ENCODE peak calls at places on chromosome 14, in seven cellular contexts. I, N, L, U, O, R and H are unnamed samples. For H3K4me1, the result is how much of the 10 kb centered on the place peaks cover.

GRCh38 chr14:101198398-101199027 is 295.0 kb upstream of the RTL1 start:
- DNase-seq in I (no peak), N (no peak), L (peak), U (no peak), O (no peak), R (no peak), H (no peak)

GRCh38 chr14:104341532-104342434 is 203.4 kb downstream of the KIF26A start:
- DNase-seq in I (no peak), N (peak), L (peak), U (no peak), O (no peak), R (no peak), H (no peak)

GRCh38 chr14:79395061-79395460 is 816.2 kb downstream of the DIO2 start:
- DNase-seq in I (no peak), N (no peak), L (no peak), U (peak), O (peak), R (no peak), H (peak)

GRCh38 chr14:99430491-99430890 is 50.2 kb downstream of the SETD3 start:
- DNase-seq in I (no peak), N (peak), L (peak), U (no peak), O (no peak), R (no peak), H (no peak)

GRCh38 chr14:103422981-103423600 is 37.9 kb downstream of the MARK3 start:
- DNase-seq in I (no peak), N (no peak), L (no peak), U (peak), O (peak), R (no peak), H (peak)

GRCh38 chr14:102544034-102544744 is 34.6 kb upstream of the ANKRD9 start:
- DNase-seq in I (no peak), N (no peak), L (no peak), U (no peak), O (no peak), R (no peak), H (no peak)

GRCh38 chr14:92692822-92693226 is 55.6 kb downstream of the LGMN start:
- DNase-seq in I (no peak), N (no peak), L (peak), U (peak), O (no peak), R (peak), H (peak)

GRCh38 chr14:21024668-21025373 is at the start of gene NDRG2:
- DNase-seq in I (no peak), N (peak), L (peak), U (no peak), O (no peak), R (peak), H (no peak)

GRCh38 chr14:37973031-37973908 is 234.4 kb upstream of the SSTR1 start:
- DNase-seq in I (no peak), N (no peak), L (no peak), U (no peak), O (no peak), R (no peak), H (no peak)

GRCh38 chr14:69580009-69580577 is 5.4 kb upstream of the CCDC177 start:
- DNase-seq in I (no peak), N (peak), L (no peak), U (peak), O (peak), R (no peak), H (peak)

GRCh38 chr14:72929316-72930080 is 3.2 kb downstream of the DCAF4 start:
- DNase-seq in I (no peak), N (no peak), L (peak), U (no peak), O (no peak), R (no peak), H (no peak)

GRCh38 chr14:102461490-102462317 is 47.9 kb downstream of the ANKRD9 start:
- DNase-seq in I (no peak), N (no peak), L (no peak), U (no peak), O (no peak), R (no peak), H (no peak)

GRCh38 chr14:22558221-22558913 is 30.7 kb downstream of the DAD1 start:
- DNase-seq in I (no peak), N (no peak), L (peak), U (no peak), O (no peak), R (no peak), H (no peak)

GRCh38 chr14:60648169-60648933 is 926 bp downstream of the SIX1 start:
- DNase-seq in I (no peak), N (peak), L (no peak), U (no peak), O (no peak), R (peak), H (peak)

GRCh38 chr14:85601246-85601645 is 71.3 kb downstream of the FLRT2 start:
- DNase-seq in I (no peak), N (no peak), L (no peak), U (no peak), O (no peak), R (no peak), H (no peak)

GRCh38 chr14:54762296-54762695 is 140.3 kb downstream of the GCH1 start:
- DNase-seq in I (no peak), N (no peak), L (no peak), U (peak), O (peak), R (no peak), H (peak)

GRCh38 chr14:79971330-79971729 is 240.0 kb downstream of the DIO2 start:
- DNase-seq in I (no peak), N (no peak), L (no peak), U (peak), O (peak), R (peak), H (peak)

GRCh38 chr14:38065101-38065762 is 142.5 kb upstream of the SSTR1 start:
- DNase-seq in I (no peak), N (no peak), L (no peak), U (no peak), O (no peak), R (no peak), H (no peak)

GRCh38 chr14:63454863-63455622 is 88.1 kb downstream of the PPP2R5E start:
- DNase-seq in I (no peak), N (no peak), L (no peak), U (peak), O (peak), R (no peak), H (peak)

GRCh38 chr14:76810953-76811400 is 1.7 kb downstream of the ANGEL1 start:
- DNase-seq in I (no peak), N (peak), L (no peak), U (peak), O (peak), R (no peak), H (peak)

GRCh38 chr14:86462193-86462592 is 932.2 kb downstream of the FLRT2 start:
- DNase-seq in I (no peak), N (no peak), L (no peak), U (no peak), O (peak), R (no peak), H (peak)

GRCh38 chr14:36663404-36664321 is 2.0 kb downstream of the PAX9 start:
- DNase-seq in I (no peak), N (no peak), L (no peak), U (no peak), O (no peak), R (no peak), H (no peak)

GRCh38 chr14:43793579-43793978 is 713.5 kb downstream of the FSCB start:
- DNase-seq in I (no peak), N (no peak), L (no peak), U (no peak), O (no peak), R (no peak), H (no peak)

GRCh38 chr14:64714432-64715025 is 10.3 kb downstream of the PLEKHG3 start:
- DNase-seq in I (no peak), N (no peak), L (no peak), U (no peak), O (no peak), R (no peak), H (no peak)

GRCh38 chr14:34665785-34666425 is 36.0 kb upstream of the SNX6 start:
- DNase-seq in I (no peak), N (no peak), L (no peak), U (peak), O (peak), R (peak), H (peak)

GRCh38 chr14:74891870-74892269 is 10.2 kb downstream of the DLST start:
- DNase-seq in I (no peak), N (no peak), L (no peak), U (peak), O (no peak), R (no peak), H (peak)

GRCh38 chr14:72598328-72598727 is 295.6 kb downstream of the DPF3 start:
- DNase-seq in I (no peak), N (no peak), L (no peak), U (no peak), O (no peak), R (no peak), H (no peak)

GRCh38 chr14:101473045-101473729 is 88.1 kb upstream of the DIO3 start:
- DNase-seq in I (no peak), N (no peak), L (peak), U (no peak), O (no peak), R (peak), H (no peak)

GRCh38 chr14:43983721-43984120 is 523.4 kb downstream of the FSCB start:
- DNase-seq in I (no peak), N (no peak), L (no peak), U (no peak), O (no peak), R (no peak), H (no peak)

GRCh38 chr14:78752789-78753188 is 582.6 kb downstream of the NRXN3 start:
- DNase-seq in I (no peak), N (no peak), L (no peak), U (peak), O (no peak), R (no peak), H (no peak)

GRCh38 chr14:46053221-46053620 is 598.4 kb downstream of the RPL10L start:
- DNase-seq in I (no peak), N (no peak), L (no peak), U (no peak), O (peak), R (no peak), H (no peak)

GRCh38 chr14:36275741-36276140 is 44.7 kb downstream of the MBIP start:
- DNase-seq in I (no peak), N (no peak), L (no peak), U (no peak), O (no peak), R (no peak), H (no peak)

GRCh38 chr14:49960453-49960852 is 67.6 kb downstream of the ARF6 start:
- DNase-seq in I (no peak), N (no peak), L (no peak), U (no peak), O (no peak), R (no peak), H (no peak)

GRCh38 chr14:39243831-39244230 is 10.1 kb downstream of the MIA2 start:
- DNase-seq in I (no peak), N (no peak), L (no peak), U (no peak), O (no peak), R (no peak), H (no peak)

GRCh38 chr14:52596320-52596719 is 43.7 kb downstream of the GPR137C start:
- DNase-seq in I (no peak), N (no peak), L (no peak), U (no peak), O (no peak), R (no peak), H (no peak)

GRCh38 chr14:100850841-100851585 is 25.1 kb downstream of the MEG3 start:
- DNase-seq in I (no peak), N (peak), L (peak), U (no peak), O (no peak), R (peak), H (no peak)

GRCh38 chr14:72613196-72613974 is 280.5 kb downstream of the DPF3 start:
- DNase-seq in I (no peak), N (no peak), L (peak), U (no peak), O (peak), R (peak), H (no peak)

GRCh38 chr14:104288272-104288671 is 149.9 kb downstream of the KIF26A start:
- DNase-seq in I (no peak), N (no peak), L (peak), U (no peak), O (no peak), R (peak), H (no peak)

GRCh38 chr14:52052991-52053390 is 15.9 kb downstream of the NID2 start:
- DNase-seq in I (no peak), N (no peak), L (no peak), U (peak), O (no peak), R (no peak), H (peak)

DNA sequence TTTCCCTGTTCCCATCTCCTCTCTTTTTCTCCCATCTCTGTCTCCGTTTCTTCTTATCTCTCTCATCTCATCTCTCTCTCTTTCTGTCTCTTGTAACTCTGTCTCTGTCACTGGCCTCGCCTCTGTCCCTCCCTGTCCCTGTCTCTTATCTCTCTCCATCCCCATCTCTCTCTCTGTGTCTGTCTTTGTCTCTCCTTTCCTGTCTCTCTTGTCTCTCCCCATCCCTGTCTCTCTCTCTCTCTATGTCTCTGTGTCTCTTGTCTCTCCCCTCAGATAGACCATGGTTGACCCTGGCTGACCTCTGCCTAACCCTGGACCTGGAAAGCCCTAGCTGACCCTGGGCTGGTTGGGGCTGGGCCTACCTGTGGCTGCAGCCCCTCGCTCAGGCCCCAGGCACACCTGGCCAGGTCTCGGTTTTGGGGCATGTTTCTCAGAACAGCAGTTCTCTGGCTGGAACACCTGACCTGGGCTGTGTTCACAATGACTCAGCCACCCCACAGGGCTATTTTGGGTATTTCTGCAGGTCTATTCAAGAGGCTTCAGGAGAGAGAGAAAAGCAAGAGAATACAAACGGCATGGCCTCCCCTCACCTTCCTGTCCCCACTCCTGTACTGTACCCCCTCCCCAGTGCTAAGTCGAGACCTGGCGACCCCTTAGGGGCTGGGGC is 174.4 kb downstream of the TMEM121 start:
- DNase-seq in I (no peak), N (no peak), L (peak), U (no peak), O (no peak), R (no peak), H (no peak)
- H3K4me1 ChIP-seq in I (under half), N (under half), L (under half), U (under half), O (under half), R (under half), H (under half)

GRCh38 chr14:68309121-68309520 is 483.7 kb downstream of the ZFP36L1 start:
- DNase-seq in I (no peak), N (no peak), L (no peak), U (no peak), O (no peak), R (no peak), H (no peak)

GRCh38 chr14:68314642-68315041 is 478.2 kb downstream of the ZFP36L1 start:
- DNase-seq in I (no peak), N (no peak), L (no peak), U (no peak), O (no peak), R (no peak), H (no peak)

GRCh38 chr14:68312884-68313725 is 479.8 kb downstream of the ZFP36L1 start:
- DNase-seq in I (no peak), N (no peak), L (no peak), U (no peak), O (no peak), R (no peak), H (no peak)

GRCh38 chr14:68309631-68310030 is 483.2 kb downstream of the ZFP36L1 start:
- DNase-seq in I (no peak), N (no peak), L (no peak), U (no peak), O (no peak), R (no peak), H (no peak)

GRCh38 chr14:68312300-68312699 is 480.6 kb downstream of the ZFP36L1 start:
- DNase-seq in I (no peak), N (no peak), L (no peak), U (no peak), O (no peak), R (no peak), H (no peak)
- H3K4me1 ChIP-seq in I (under half), N (under half), L (half or more), U (under half), O (under half), R (under half), H (under half)

GRCh38 chr14:93964281-93964680 is 12.1 kb downstream of the ASB2 start:
- DNase-seq in I (no peak), N (no peak), L (no peak), U (no peak), O (no peak), R (no peak), H (no peak)

GRCh38 chr14:93962701-93963601 is 13.4 kb downstream of the ASB2 start:
- DNase-seq in I (no peak), N (no peak), L (peak), U (peak), O (peak), R (no peak), H (peak)

GRCh38 chr14:93964820-93965286 is 11.5 kb downstream of the ASB2 start:
- DNase-seq in I (no peak), N (no peak), L (no peak), U (no peak), O (no peak), R (no peak), H (no peak)

GRCh38 chr14:93965287-93965821 is 11.0 kb downstream of the ASB2 start:
- DNase-seq in I (no peak), N (peak), L (no peak), U (peak), O (peak), R (no peak), H (peak)

DNA sequence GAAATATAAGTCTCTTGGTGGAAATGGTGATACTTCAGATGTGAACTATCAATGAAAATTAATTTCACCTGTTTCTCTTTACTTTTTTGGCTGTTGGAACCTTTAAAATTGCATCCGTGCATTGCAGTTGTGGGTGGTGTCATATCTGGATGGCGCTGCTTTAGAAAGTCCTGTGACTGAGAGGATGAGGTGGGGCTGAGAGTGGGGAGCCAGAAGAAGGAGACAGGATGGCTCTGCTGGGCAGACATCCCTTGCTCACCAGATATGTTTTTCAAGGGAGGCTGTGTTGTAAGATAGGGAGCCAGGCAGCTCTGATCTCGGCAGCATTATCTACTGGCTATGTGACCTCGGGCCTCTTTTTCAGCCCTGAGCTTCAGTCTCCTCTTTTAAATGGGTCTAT is 12.7 kb downstream of the ASB2 start:
- DNase-seq in I (no peak), N (no peak), L (no peak), U (no peak), O (no peak), R (no peak), H (no peak)
- H3K4me1 ChIP-seq in I (under half), N (under half), L (half or more), U (under half), O (under half), R (under half), H (under half)

GRCh38 chr14:68279437-68279720 is 459.8 kb downstream of the RAD51B start:
- DNase-seq in I (no peak), N (no peak), L (no peak), U (no peak), O (no peak), R (no peak), H (no peak)

GRCh38 chr14:68278568-68279436 is 459.2 kb downstream of the RAD51B start:
- DNase-seq in I (no peak), N (peak), L (no peak), U (peak), O (peak), R (peak), H (peak)

GRCh38 chr14:68282479-68283377 is 463.1 kb downstream of the RAD51B start:
- DNase-seq in I (no peak), N (no peak), L (no peak), U (no peak), O (no peak), R (no peak), H (no peak)

GRCh38 chr14:68281497-68281896 is 461.9 kb downstream of the RAD51B start:
- DNase-seq in I (no peak), N (no peak), L (no peak), U (no peak), O (no peak), R (no peak), H (no peak)

DNA sequence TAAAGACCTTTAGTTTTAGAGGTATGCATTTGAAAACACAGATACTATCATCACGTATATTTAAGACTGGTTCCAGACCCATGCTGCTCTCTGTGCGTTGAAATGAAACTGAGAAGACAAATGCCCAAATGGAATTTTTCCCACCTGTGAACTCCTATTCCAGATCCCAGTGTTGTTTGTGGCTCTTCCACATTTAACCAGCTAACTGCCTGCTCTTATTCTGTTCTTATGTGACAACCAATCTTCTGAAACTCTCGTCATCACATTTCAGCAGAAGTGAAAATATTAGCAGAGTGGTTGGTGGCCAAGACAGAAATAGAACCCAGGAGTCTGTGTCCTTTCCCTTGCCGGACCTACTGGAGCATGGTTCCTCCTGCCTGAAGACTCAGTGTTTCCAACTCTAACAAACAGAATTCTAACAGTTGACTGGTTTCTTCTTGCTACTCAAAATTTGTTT is 460.2 kb downstream of the RAD51B start:
- DNase-seq in I (no peak), N (no peak), L (peak), U (no peak), O (no peak), R (no peak), H (no peak)
- H3K4me1 ChIP-seq in I (under half), N (under half), L (half or more), U (under half), O (under half), R (under half), H (under half)

GRCh38 chr14:71469936-71470335 is 462.3 kb upstream of the RGS6 start:
- DNase-seq in I (no peak), N (no peak), L (no peak), U (no peak), O (no peak), R (no peak), H (no peak)

GRCh38 chr14:71466251-71466650 is 466.0 kb upstream of the RGS6 start:
- DNase-seq in I (no peak), N (no peak), L (no peak), U (no peak), O (no peak), R (no peak), H (no peak)

GRCh38 chr14:71467419-71467818 is 464.8 kb upstream of the RGS6 start:
- DNase-seq in I (no peak), N (no peak), L (no peak), U (peak), O (no peak), R (no peak), H (no peak)

GRCh38 chr14:71466942-71467341 is 465.3 kb upstream of the RGS6 start:
- DNase-seq in I (no peak), N (no peak), L (no peak), U (no peak), O (no peak), R (no peak), H (no peak)

DNA sequence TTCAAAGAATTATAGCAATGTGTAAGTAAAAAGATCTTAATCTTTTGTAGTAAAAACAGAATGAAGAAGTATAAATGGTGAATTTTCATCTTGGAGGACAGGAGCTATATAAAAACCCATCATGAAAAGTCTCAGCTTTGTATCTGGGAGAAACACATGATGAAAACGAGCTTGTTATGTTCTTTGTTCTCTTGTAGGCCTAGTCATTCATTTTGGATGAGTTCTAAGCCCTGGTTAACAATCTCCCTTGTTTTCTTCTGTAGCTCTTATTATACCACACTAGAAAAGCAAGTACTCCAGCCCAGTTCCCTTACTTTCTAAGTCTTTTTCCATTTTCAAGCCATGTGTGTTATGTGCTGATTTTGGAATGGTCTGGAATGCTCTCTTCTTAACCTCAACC is 463.5 kb upstream of the RGS6 start:
- DNase-seq in I (no peak), N (no peak), L (no peak), U (no peak), O (no peak), R (no peak), H (no peak)
- H3K4me1 ChIP-seq in I (under half), N (under half), L (under half), U (under half), O (under half), R (under half), H (under half)